ENCODE peak calls at places on chromosomes 5 and 9, in eight cellular contexts. U is HCT116, C is neuronal stem cell, K is PC-3, W is fibroblast of lung, S is SK-N-SH, H is IMR-90, Q is neural progenitor cell. X is an unnamed sample.

GRCh38 chr5:122523776-122524175 is 211.7 kb downstream of the SNCAIP start:
- DNase-seq in U (no peak), C (no peak), K (no peak), W (no peak), S (no peak), H (no peak), Q (no peak), X (no peak)

GRCh38 chr5:40437452-40437861 is 242.3 kb upstream of the PTGER4 start:
- DNase-seq in U (no peak), C (no peak), K (peak; percentile 92), W (peak; percentile 81), S (no peak), H (peak; percentile 87), Q (no peak), X (peak; percentile 77)

GRCh38 chr9:1938675-1939170 is 76.4 kb upstream of the SMARCA2 start:
- DNase-seq in U (no peak), C (no peak), K (no peak), W (no peak), S (no peak), H (no peak), Q (no peak), X (no peak)

GRCh38 chr5:51028394-51028793 is 354.9 kb upstream of the ISL1 start:
- DNase-seq in U (no peak), C (no peak), K (no peak), W (no peak), S (no peak), H (no peak), Q (no peak), X (no peak)

GRCh38 chr5:42397267-42397666 is 26.0 kb upstream of the GHR start:
- DNase-seq in U (no peak), C (no peak), K (no peak), W (no peak), S (no peak), H (no peak), Q (no peak), X (no peak)

GRCh38 chr5:1254196-1254595 is 29.0 kb downstream of the SLC6A18 start:
- DNase-seq in U (no peak), C (no peak), K (no peak), W (no peak), S (no peak), H (no peak), Q (no peak), X (no peak)

GRCh38 chr9:132008871-132009812 is 70.5 kb downstream of the MED27 start:
- DNase-seq in U (no peak), C (no peak), K (peak; percentile 78), W (no peak), S (no peak), H (no peak), Q (no peak), X (no peak)

GRCh38 chr9:134619456-134619982 is 22.1 kb upstream of the COL5A1 start:
- DNase-seq in U (no peak), C (no peak), K (no peak), W (no peak), S (no peak), H (no peak), Q (no peak), X (no peak)

GRCh38 chr5:68315679-68316271 is 100.2 kb downstream of the PIK3R1 start:
- DNase-seq in U (no peak), C (no peak), K (no peak), W (no peak), S (no peak), H (no peak), Q (no peak), X (no peak)

GRCh38 chr9:75950983-75951382 is 60.5 kb downstream of the PCSK5 start:
- DNase-seq in U (no peak), C (no peak), K (no peak), W (no peak), S (no peak), H (no peak), Q (no peak), X (no peak)

GRCh38 chr9:70589571-70590263 is 175.3 kb upstream of the KLF9 start:
- DNase-seq in U (no peak), C (no peak), K (no peak), W (peak; percentile 85), S (no peak), H (peak; percentile 90), Q (no peak), X (no peak)

GRCh38 chr9:120625222-120625621 is 45.3 kb upstream of the CDK5RAP2 start:
- DNase-seq in U (no peak), C (no peak), K (no peak), W (peak; percentile 22), S (no peak), H (peak; percentile 51), Q (no peak), X (no peak)

GRCh38 chr5:114101153-114101552 is 260.7 kb upstream of the KCNN2 start:
- DNase-seq in U (peak; percentile 26), C (no peak), K (peak; percentile 64), W (peak; percentile 80), S (peak; percentile 12), H (peak; percentile 80), Q (peak; percentile 69), X (peak; percentile 35)

GRCh38 chr5:67249590-67249895 is 52.9 kb upstream of the CD180 start:
- DNase-seq in U (no peak), C (no peak), K (no peak), W (no peak), S (no peak), H (no peak), Q (no peak), X (no peak)

GRCh38 chr5:132055808-132056609 is 4.4 kb upstream of the IL3 start:
- DNase-seq in U (no peak), C (no peak), K (no peak), W (no peak), S (peak; percentile 37), H (no peak), Q (no peak), X (no peak)

GRCh38 chr5:151158287-151158661 is 695 bp upstream of the ANXA6 start:
- DNase-seq in U (peak; percentile 23), C (no peak), K (no peak), W (no peak), S (no peak), H (no peak), Q (peak; percentile 28), X (no peak)

GRCh38 chr5:156037151-156037909 is 289.6 kb upstream of the SGCD start:
- DNase-seq in U (no peak), C (no peak), K (no peak), W (no peak), S (no peak), H (no peak), Q (no peak), X (no peak)

GRCh38 chr5:156036640-156037039 is 290.3 kb upstream of the SGCD start:
- DNase-seq in U (no peak), C (no peak), K (no peak), W (no peak), S (no peak), H (peak; percentile 75), Q (no peak), X (no peak)
- H3K27ac ChIP-seq in U (no peak overlapping the region), C (no peak overlapping the region), K (no peak overlapping the region), W (no peak overlapping the region), S (no peak overlapping the region), H (no peak overlapping the region), Q (no peak overlapping the region), X (no peak overlapping the region)

GRCh38 chr9:137551656-137552534 is at the start of gene MRPL41:
- DNase-seq in U (peak; percentile 61), C (peak; percentile 91), K (peak; percentile 90), W (peak; percentile 76), S (peak; percentile 99), H (peak; percentile 68), Q (peak; percentile 97), X (peak; percentile 96)

GRCh38 chr9:137554349-137554748 is 2.7 kb downstream of the MRPL41 start:
- DNase-seq in U (no peak), C (no peak), K (no peak), W (no peak), S (no peak), H (no peak), Q (no peak), X (no peak)

GRCh38 chr9:137550241-137550621 is at the start of gene PNPLA7:
- DNase-seq in U (peak; percentile 49), C (peak; percentile 51), K (peak; percentile 84), W (peak; percentile 75), S (peak; percentile 86), H (peak; percentile 43), Q (peak; percentile 84), X (peak; percentile 80)

GRCh38 chr9:137547687-137548543 is 2.3 kb downstream of the PNPLA7 start:
- DNase-seq in U (no peak), C (no peak), K (no peak), W (no peak), S (no peak), H (no peak), Q (no peak), X (no peak)

GRCh38 chr9:137550958-137551655 is 572 bp upstream of the MRPL41 start:
- DNase-seq in U (peak; percentile 52), C (peak; percentile 90), K (peak; percentile 68), W (no peak), S (peak; percentile 97), H (peak; percentile 44), Q (peak; percentile 97), X (no peak)
- H2AFZ ChIP-seq in U (no peak overlapping the region), C (peak overlapping the region; percentile 94), K (peak overlapping the region; percentile 67), W (peak overlapping the region; percentile 19), S (peak overlapping the region; percentile 63), H (peak overlapping the region; percentile 98), Q (peak overlapping the region; percentile 94), X (peak overlapping the region; percentile 86)

GRCh38 chr5:116787570-116787969 is 212.9 kb upstream of the SEMA6A start:
- DNase-seq in U (no peak), C (no peak), K (no peak), W (no peak), S (no peak), H (no peak), Q (no peak), X (no peak)

GRCh38 chr5:116789522-116789921 is 214.9 kb upstream of the SEMA6A start:
- DNase-seq in U (no peak), C (no peak), K (no peak), W (no peak), S (peak; percentile 45), H (no peak), Q (no peak), X (no peak)

GRCh38 chr5:116785101-116785500 is 210.5 kb upstream of the SEMA6A start:
- DNase-seq in U (no peak), C (no peak), K (no peak), W (peak; percentile 34), S (no peak), H (no peak), Q (no peak), X (no peak)

DNA sequence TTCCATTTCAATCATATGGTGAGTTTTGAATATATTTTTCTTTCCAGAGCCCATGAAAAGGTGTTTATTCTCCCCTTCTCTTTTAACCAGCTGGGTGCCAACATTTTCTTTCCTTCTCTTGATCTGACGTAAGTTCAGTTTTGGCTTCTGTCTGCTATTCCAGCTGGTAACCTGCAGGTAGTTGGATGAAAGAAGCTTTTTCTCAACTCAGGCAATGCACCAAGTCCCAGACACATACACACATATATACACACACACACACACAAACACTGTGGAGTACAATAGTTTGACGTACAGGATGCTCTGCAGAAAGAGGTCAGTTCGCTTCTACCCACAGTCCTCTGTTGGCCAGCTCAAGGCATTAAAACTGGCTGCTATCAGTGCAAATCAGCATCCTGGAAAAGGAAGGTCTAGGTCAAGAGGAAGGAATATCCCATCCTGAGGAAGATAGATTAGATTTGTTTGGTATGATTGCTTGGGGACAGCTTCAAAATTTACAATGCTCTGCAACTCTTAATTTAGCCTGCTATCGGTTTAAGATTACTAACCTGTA is 214.3 kb upstream of the SEMA6A start:
- DNase-seq in U (no peak), C (no peak), K (no peak), W (no peak), S (peak; percentile 17), H (no peak), Q (no peak), X (no peak)
- H3K27ac ChIP-seq in U (no peak overlapping the region), C (no peak overlapping the region), K (no peak overlapping the region), W (no peak overlapping the region), S (no peak overlapping the region), H (no peak overlapping the region), Q (no peak overlapping the region), X (no peak overlapping the region)

GRCh38 chr5:73222173-73222572 is 49.2 kb downstream of the TMEM174 start:
- DNase-seq in U (no peak), C (no peak), K (no peak), W (no peak), S (no peak), H (no peak), Q (peak; percentile 20), X (no peak)
- H2AFZ ChIP-seq in U (no peak overlapping the region), C (no peak overlapping the region), K (no peak overlapping the region), W (no peak overlapping the region), S (peak overlapping the region; percentile 24), H (no peak overlapping the region), Q (no peak overlapping the region), X (peak overlapping the region; percentile 17)

X was measured in PC-9.